ENCODE peak calls at places on chromosomes 7 and 10, in ten cellular contexts. I is AG09319, O is mesothelial cell of epicardium, T is posterior vena cava, N is ACHN, R is germinal center, Q is Right ventricle myocardium superior, Z is G401, C is putamen, B is left cardiac atrium. X is an unnamed sample.

GRCh38 chr7:152383341-152384234 is 52.2 kb downstream of the KMT2C start:
- DNase-seq in I (peak), O (no peak), T (no peak), N (no peak), R (no peak), Q (no peak), Z (no peak), C (peak), B (no peak), X (no peak)

GRCh38 chr10:133044502-133044901 is 43.2 kb upstream of the ADGRA1 start:
- DNase-seq in I (no peak), O (no peak), T (no peak), N (no peak), R (no peak), Q (peak), Z (no peak), C (no peak), B (peak), X (no peak)

GRCh38 chr10:130221456-130222375 is 85.5 kb downstream of the GLRX3 start:
- DNase-seq in I (no peak), O (no peak), T (peak), N (no peak), R (no peak), Q (no peak), Z (peak), C (no peak), B (no peak), X (no peak)

GRCh38 chr10:51986531-51986930 is 287.1 kb upstream of the CSTF2T start:
- DNase-seq in I (no peak), O (no peak), T (no peak), N (no peak), R (no peak), Q (no peak), Z (no peak), C (no peak), B (no peak), X (no peak)

GRCh38 chr7:116585967-116586366 is 61.1 kb downstream of the CAV1 start:
- DNase-seq in I (no peak), O (no peak), T (no peak), N (no peak), R (no peak), Q (no peak), Z (no peak), C (no peak), B (no peak), X (no peak)

GRCh38 chr10:12512292-12513002 is 163.1 kb downstream of the CAMK1D start:
- DNase-seq in I (no peak), O (no peak), T (peak), N (no peak), R (no peak), Q (no peak), Z (no peak), C (no peak), B (no peak), X (no peak)

GRCh38 chr10:62590305-62590704 is 214.2 kb upstream of the ADO start:
- DNase-seq in I (no peak), O (no peak), T (no peak), N (no peak), R (no peak), Q (no peak), Z (no peak), C (no peak), B (no peak), X (no peak)

GRCh38 chr10:86047588-86047987 is 319.0 kb downstream of the GRID1 start:
- DNase-seq in I (no peak), O (no peak), T (no peak), N (no peak), R (no peak), Q (no peak), Z (no peak), C (no peak), B (no peak), X (no peak)

GRCh38 chr10:17206210-17206709 is 4.8 kb upstream of the TRDMT1 start:
- DNase-seq in I (no peak), O (no peak), T (no peak), N (peak), R (no peak), Q (no peak), Z (peak), C (no peak), B (no peak), X (no peak)